ENCODE peak calls at places on chromosomes 3 and 15, in seven cellular contexts. E is activated CD4-positive, CD25-positive, alpha-beta regulatory T cell treated with anti-CD3 and anti-CD28 coated beads, Interleukin-2, amount 50 U/mL, for 24 hours; V is left lung; G is naive thymus-derived CD8-positive, alpha-beta T cell; F is upper lobe of left lung; A is aorta; C is activated B cell treated with CpG ODN at 0.5 μM for 24 hours. O is an unnamed sample.

GRCh38 chr3:122797291-122797690 is 2.4 kb downstream of the SLC49A4 start:
- ATAC-seq in A (no peak), E (peak), G (no peak), C (no peak), V (no peak), F (no peak), O (no peak)

GRCh38 chr15:93223803-93224202 is 134.8 kb upstream of the RGMA start:
- ATAC-seq in A (no peak), C (no peak), G (no peak), V (no peak), E (no peak), F (no peak), O (no peak)

GRCh38 chr15:36802861-36803531 is 223.6 kb downstream of the CDIN1 start:
- ATAC-seq in G (no peak), F (no peak), E (no peak), C (no peak), V (no peak), A (no peak), O (no peak)

GRCh38 chr3:122092460-122093165 is 37.5 kb downstream of the CD86 start:
- ATAC-seq in E (peak), A (no peak), F (peak), C (peak), G (no peak), V (peak), O (no peak)

GRCh38 chr15:63391669-63392354 is 10.2 kb upstream of the CA12 start:
- ATAC-seq in V (no peak), E (no peak), C (no peak), A (no peak), G (no peak), F (no peak), O (no peak)

GRCh38 chr3:123629747-123630047 is 44.8 kb upstream of the HACD2 start:
- ATAC-seq in F (no peak), V (no peak), A (no peak), C (no peak), E (no peak), G (no peak), O (no peak)

GRCh38 chr3:178388473-178388872 is 147.8 kb upstream of the KCNMB2 start:
- ATAC-seq in A (no peak), V (no peak), G (no peak), E (no peak), F (no peak), C (no peak), O (no peak)

GRCh38 chr3:25655659-25656058 is 9.0 kb downstream of the TOP2B start:
- ATAC-seq in A (no peak), F (no peak), V (no peak), G (peak), C (no peak), E (no peak), O (no peak)

GRCh38 chr15:32844118-32844711 is 126.4 kb downstream of the GREM1 start:
- ATAC-seq in A (no peak), C (no peak), V (peak), E (no peak), G (no peak), F (no peak), O (no peak)

GRCh38 chr15:70142322-70143191 is 44.8 kb upstream of the TLE3 start:
- ATAC-seq in G (no peak), E (peak), A (no peak), F (peak), C (no peak), V (peak), O (no peak)

GRCh38 chr3:65996605-65997004 is 42.1 kb downstream of the MAGI1 start:
- ATAC-seq in E (no peak), C (no peak), F (peak), G (no peak), A (no peak), V (peak), O (no peak)

GRCh38 chr3:124529826-124530571 is 200.3 kb upstream of the UMPS start:
- ATAC-seq in E (no peak), C (no peak), A (no peak), G (no peak), V (no peak), F (no peak), O (no peak)

GRCh38 chr3:76039431-76039830 is 254.1 kb upstream of the ZNF717 start:
- ATAC-seq in F (no peak), A (no peak), C (no peak), E (no peak), G (no peak), V (no peak), O (no peak)

GRCh38 chr15:57476533-57476975 is 100.2 kb downstream of the CGNL1 start:
- ATAC-seq in V (peak), A (no peak), E (no peak), C (no peak), G (no peak), F (peak), O (no peak)

GRCh38 chr3:152405915-152406802 is 137.4 kb downstream of the MBNL1 start:
- ATAC-seq in A (peak), V (peak), E (no peak), C (no peak), F (peak), G (no peak), O (peak)

GRCh38 chr3:32973982-32974381 is 22.5 kb downstream of the CCR4 start:
- ATAC-seq in G (no peak), A (no peak), C (no peak), F (no peak), V (no peak), E (peak), O (no peak)

GRCh38 chr15:39108021-39108420 is 472.9 kb upstream of the THBS1 start:
- ATAC-seq in A (no peak), C (no peak), F (no peak), V (no peak), E (no peak), G (no peak), O (no peak)

GRCh38 chr15:77355321-77355720 is 64.6 kb downstream of the PEAK1 start:
- ATAC-seq in V (no peak), C (no peak), A (no peak), G (no peak), E (no peak), F (no peak), O (no peak)

GRCh38 chr3:135393898-135394525 is 571.5 kb upstream of the PPP2R3A start:
- ATAC-seq in F (no peak), V (no peak), E (no peak), A (no peak), G (no peak), C (no peak), O (no peak)

GRCh38 chr3:42653560-42654330 is at the start of gene ZBTB47:
- ATAC-seq in V (peak), A (peak), E (no peak), C (peak), G (peak), F (peak), O (peak)

GRCh38 chr3:79767194-79767952 is 425 bp downstream of the ROBO1 start:
- ATAC-seq in V (no peak), G (no peak), A (no peak), F (no peak), C (no peak), E (no peak), O (no peak)

GRCh38 chr3:193894121-193894863 is 241.7 kb upstream of the HES1 start:
- ATAC-seq in A (no peak), F (peak), V (peak), E (no peak), C (peak), G (no peak), O (peak)

GRCh38 chr15:100124361-100124760 is 217.4 kb downstream of the ADAMTS17 start:
- ATAC-seq in E (no peak), V (no peak), G (no peak), C (no peak), A (no peak), F (no peak), O (no peak)

GRCh38 chr3:145015243-145015642 is 1043.6 kb downstream of the DIPK2A start:
- ATAC-seq in G (no peak), F (peak), C (no peak), E (no peak), A (no peak), V (no peak), O (no peak)

GRCh38 chr15:89003865-89004725 is 84.2 kb upstream of the ABHD2 start:
- ATAC-seq in A (peak), E (no peak), G (peak), C (no peak), F (peak), V (peak), O (no peak)

GRCh38 chr3:188052229-188052965 is 101.6 kb upstream of the LPP start:
- ATAC-seq in A (peak), V (peak), E (no peak), G (no peak), F (peak), C (no peak), O (peak)

GRCh38 chr3:30597769-30598134 is 8.6 kb upstream of the TGFBR2 start:
- ATAC-seq in A (no peak), F (no peak), V (peak), G (no peak), C (no peak), E (no peak), O (no peak)

GRCh38 chr3:46276497-46277099 is 34.3 kb downstream of the CCR3 start:
- ATAC-seq in C (peak), F (peak), E (peak), A (peak), G (peak), V (peak), O (no peak)

GRCh38 chr3:54087581-54088410 is 34.6 kb upstream of the CACNA2D3 start:
- ATAC-seq in E (no peak), F (peak), G (no peak), V (peak), A (peak), C (no peak), O (peak)

GRCh38 chr15:62711691-62712454 is 330.7 kb upstream of the TPM1 start:
- ATAC-seq in A (no peak), E (peak), F (no peak), G (no peak), V (no peak), C (no peak), O (no peak)

O was measured in gastroesophageal sphincter.